ENCODE peak calls at places on chromosome 6, in four cellular contexts. O is CD8-positive, alpha-beta T cell; F is coronary artery; A is HepG2. B is an unnamed sample.

GRCh38 chr6:30061766-30062458 is 847 bp downstream of the POLR1H start:
- DNase-seq in F (no peak), A (no peak), O (peak; percentile 18), B (no peak)

GRCh38 chr6:129364767-129365166 is 345.2 kb downstream of the ARHGAP18 start:
- DNase-seq in F (no peak), O (no peak), A (no peak), B (no peak)

GRCh38 chr6:52307900-52308372 is 23.4 kb upstream of the MCM3 start:
- DNase-seq in F (no peak), O (no peak), A (no peak), B (no peak)

GRCh38 chr6:158437571-158437970 is 122.3 kb upstream of the TMEM181 start:
- DNase-seq in A (no peak), F (no peak), O (no peak), B (no peak)

GRCh38 chr6:14770572-14770971 is 475.3 kb upstream of the JARID2 start:
- DNase-seq in F (no peak), O (no peak), A (no peak), B (no peak)

GRCh38 chr6:156174026-156174880 is 602.9 kb upstream of the ARID1B start:
- DNase-seq in A (no peak), O (no peak), F (no peak), B (no peak)

GRCh38 chr6:49463612-49463967 is 420 bp downstream of the CENPQ start:
- DNase-seq in O (no peak), F (no peak), A (no peak), B (no peak)

GRCh38 chr6:53151676-53152075 is 3.0 kb upstream of the GCM1 start:
- DNase-seq in O (no peak), A (peak; percentile 40), F (no peak), B (no peak)

GRCh38 chr6:22928775-22929174 is 359.4 kb downstream of the HDGFL1 start:
- DNase-seq in A (no peak), F (no peak), O (no peak), B (no peak)

GRCh38 chr6:35044771-35045275 is 96.3 kb downstream of the TCP11 start:
- DNase-seq in A (no peak), O (no peak), F (no peak), B (no peak)

GRCh38 chr6:4870821-4871494 is 94.8 kb downstream of the CDYL start:
- DNase-seq in A (no peak), F (no peak), O (no peak), B (no peak)

GRCh38 chr6:56230976-56231566 is 16.3 kb downstream of the COL21A1 start:
- DNase-seq in O (no peak), A (no peak), F (no peak), B (no peak)

GRCh38 chr6:75609639-75610590 is 8.2 kb downstream of the SENP6 start:
- DNase-seq in F (no peak), A (no peak), O (no peak), B (no peak)

GRCh38 chr6:165653196-165653595 is 9.8 kb downstream of the PDE10A start:
- DNase-seq in O (no peak), F (no peak), A (no peak), B (no peak)

GRCh38 chr6:33428219-33428890 is 8.5 kb downstream of the SYNGAP1 start:
- DNase-seq in O (no peak), F (no peak), A (peak; percentile 79), B (no peak)

GRCh38 chr6:5525209-5525608 is 263.9 kb downstream of the FARS2 start:
- DNase-seq in O (no peak), F (no peak), A (no peak), B (peak; percentile 38)

GRCh38 chr6:80733645-80734044 is 627.2 kb downstream of the BCKDHB start:
- DNase-seq in A (no peak), F (no peak), O (no peak), B (no peak)

GRCh38 chr6:41226752-41227151 is 1.4 kb upstream of the TREML4 start:
- DNase-seq in A (no peak), F (no peak), O (no peak), B (no peak)

GRCh38 chr6:119233327-119233984 is 116.1 kb downstream of the MAN1A1 start:
- DNase-seq in O (no peak), F (no peak), A (no peak), B (no peak)

GRCh38 chr6:5995705-5996686 is 10.7 kb downstream of the NRN1 start:
- DNase-seq in A (peak; percentile 39), O (no peak), F (no peak), B (peak; percentile 90)

GRCh38 chr6:11424395-11425050 is 113.0 kb upstream of the TMEM170B start:
- DNase-seq in O (no peak), A (no peak), F (no peak), B (no peak)

GRCh38 chr6:133957780-133958242 is 4.8 kb downstream of the TBPL1 start:
- DNase-seq in O (no peak), F (no peak), A (no peak), B (no peak)

GRCh38 chr6:106608080-106608668 is 21.1 kb downstream of the RTN4IP1 start:
- DNase-seq in O (no peak), F (no peak), A (peak; percentile 79), B (no peak)

GRCh38 chr6:113496157-113496556 is 361.0 kb upstream of the MARCKS start:
- DNase-seq in O (no peak), A (no peak), F (no peak), B (no peak)

GRCh38 chr6:140663772-140664171 is 1289.3 kb upstream of the CITED2 start:
- DNase-seq in A (no peak), O (no peak), F (no peak), B (no peak)

GRCh38 chr6:3228046-3228671 is 706 bp upstream of the TUBB2B start:
- DNase-seq in O (no peak), A (no peak), F (no peak), B (peak; percentile 97)

GRCh38 chr6:34074064-34074739 is 71.7 kb downstream of the GRM4 start:
- DNase-seq in A (no peak), F (no peak), O (no peak), B (no peak)

GRCh38 chr6:114445846-114446245 is 103.0 kb upstream of the HS3ST5 start:
- DNase-seq in A (no peak), F (no peak), O (no peak), B (no peak)

GRCh38 chr6:170175644-170176620 is 114.9 kb downstream of the DLL1 start:
- DNase-seq in F (peak; percentile 58), O (no peak), A (no peak), B (no peak)

GRCh38 chr6:14274552-14275492 is 157.2 kb downstream of the CD83 start:
- DNase-seq in F (no peak), O (no peak), A (no peak), B (no peak)

GRCh38 chr6:10316327-10316726 is 98.5 kb downstream of the TFAP2A start:
- DNase-seq in A (no peak), F (no peak), O (no peak), B (no peak)

GRCh38 chr6:34730006-34730405 is 27.3 kb upstream of the SNRPC start:
- DNase-seq in A (no peak), O (no peak), F (no peak), B (no peak)

GRCh38 chr6:449057-449430 is 57.5 kb downstream of the IRF4 start:
- DNase-seq in A (no peak), O (no peak), F (no peak), B (no peak)

GRCh38 chr6:17251953-17252352 is 29.2 kb upstream of the RBM24 start:
- DNase-seq in O (no peak), A (no peak), F (no peak), B (no peak)

DNA sequence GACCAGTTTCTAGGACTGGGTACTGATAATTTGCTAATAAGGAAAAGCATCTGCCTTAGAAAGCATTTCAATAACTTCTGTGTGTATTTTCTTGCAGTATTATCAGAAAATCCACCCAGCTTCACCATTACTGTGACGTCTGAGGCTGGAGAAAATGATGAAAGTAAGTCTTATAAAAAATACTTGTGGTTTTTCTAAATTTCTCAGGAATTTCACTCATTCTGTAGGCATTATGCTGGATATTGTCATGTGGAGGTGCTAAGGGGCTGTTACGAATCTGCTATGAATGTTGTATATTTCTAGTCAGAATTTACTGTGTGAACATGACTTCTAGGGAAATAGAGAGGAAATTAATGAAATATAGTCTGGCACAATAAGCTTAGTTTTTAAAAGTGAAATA is 8.9 kb downstream of the RWDD1 start:
- DNase-seq in O (no peak), A (no peak), F (no peak), B (no peak)
- TF ChIP-seq CTCF in O (no peak), A (no peak), F (no peak), B (no peak)

GRCh38 chr6:128290221-128290620 is 230.2 kb downstream of the PTPRK start:
- DNase-seq in A (no peak), F (no peak), O (no peak), B (no peak)

GRCh38 chr6:128295670-128296069 is 224.7 kb downstream of the PTPRK start:
- DNase-seq in A (no peak), F (no peak), O (no peak), B (no peak)
- TF ChIP-seq CTCF in A (peak; percentile 19), F (no peak), O (no peak), B (no peak)

GRCh38 chr6:143213977-143214376 is 153.3 kb downstream of the AIG1 start:
- DNase-seq in A (no peak), O (no peak), F (no peak), B (no peak)

GRCh38 chr6:143215363-143215762 is 154.7 kb downstream of the AIG1 start:
- DNase-seq in F (no peak), A (no peak), O (no peak), B (no peak)

GRCh38 chr6:143205983-143206382 is 145.3 kb downstream of the AIG1 start:
- DNase-seq in A (no peak), F (no peak), O (no peak), B (no peak)

GRCh38 chr6:143206550-143206949 is 145.9 kb downstream of the AIG1 start:
- DNase-seq in F (no peak), O (no peak), A (no peak), B (no peak)

GRCh38 chr6:143210420-143210819 is 149.7 kb downstream of the AIG1 start:
- DNase-seq in A (no peak), F (no peak), O (no peak), B (no peak)
- TF ChIP-seq CTCF in A (no peak), F (no peak), O (no peak), B (no peak)

DNA sequence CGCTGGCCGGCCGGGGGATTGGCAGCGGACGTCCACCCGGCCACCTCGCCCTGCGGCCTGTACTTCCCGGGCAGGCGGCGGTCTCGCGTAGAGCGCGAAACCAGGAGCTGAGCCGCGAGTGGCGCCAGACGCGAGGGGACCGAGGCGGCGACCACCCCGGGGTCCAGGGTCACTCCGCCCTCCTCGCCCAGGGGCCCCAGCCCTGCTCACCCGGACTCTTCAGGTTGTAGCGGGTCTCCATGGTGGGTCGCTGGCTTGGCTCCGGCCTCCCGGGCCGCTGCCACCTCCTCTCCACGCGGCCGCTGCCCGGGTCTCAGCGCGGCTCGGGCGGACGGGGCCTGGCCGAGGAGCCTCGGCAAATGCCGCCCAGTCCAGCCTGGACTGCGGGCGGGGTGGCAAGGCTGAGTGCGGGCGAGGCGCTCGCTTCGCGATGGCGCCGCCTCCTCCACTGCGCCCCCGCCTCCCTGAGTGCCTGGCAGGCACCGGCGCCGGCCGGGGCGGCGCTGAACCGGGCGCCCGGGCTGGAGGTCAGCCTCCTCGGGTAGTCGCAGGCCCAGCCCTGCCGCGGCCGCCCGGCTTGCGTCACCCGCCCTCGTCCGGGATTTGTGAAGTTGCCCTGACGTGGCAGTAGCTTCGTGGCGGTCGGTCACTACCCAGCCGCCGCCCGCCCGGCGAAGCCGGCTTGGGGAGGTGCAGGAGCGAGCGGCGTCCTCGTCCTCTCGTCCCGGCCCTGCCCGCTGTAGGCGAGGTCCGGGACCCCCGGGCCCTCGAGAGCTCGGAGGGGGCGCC is at the start of gene UBE2J1:
- DNase-seq in F (peak; percentile 97), O (peak; percentile 61), A (peak; percentile 80), B (peak; percentile 91)
- TF ChIP-seq CTCF in F (no peak), O (no peak), A (no peak), B (no peak)

GRCh38 chr6:122372647-122373046 is 26.8 kb upstream of the HSF2 start:
- DNase-seq in A (no peak), O (no peak), F (no peak), B (no peak)
- TF ChIP-seq CTCF in A (no peak), O (no peak), F (no peak), B (no peak)